ENCODE peak calls at places on chromosomes 3 and 15, in five cellular contexts. V is A549; Z is adrenal gland; C is CD8-positive, alpha-beta T cell; U is uterus. P is an unnamed sample. For H3K4me1 and H3K9me3, the result is how much of the 10 kb centered on the place peaks cover.

GRCh38 chr15:75928680-75929608 is 25.3 kb downstream of the FBXO22 start:
- DNase-seq in V (peak), Z (peak), C (no peak), U (no peak), P (no peak)

GRCh38 chr3:42735609-42736008 is 33.0 kb upstream of the HHATL start:
- DNase-seq in V (no peak), Z (no peak), C (no peak), U (no peak), P (no peak)

GRCh38 chr15:66765478-66766281 is 63.6 kb downstream of the SMAD6 start:
- DNase-seq in V (peak), Z (peak), C (no peak), U (no peak), P (peak)

GRCh38 chr15:78374436-78375393 is 34.6 kb downstream of the CRABP1 start:
- DNase-seq in V (peak), Z (no peak), C (no peak), U (no peak), P (no peak)

GRCh38 chr15:81880833-81881232 is 165.0 kb downstream of the MEX3B start:
- DNase-seq in V (no peak), Z (no peak), C (no peak), U (no peak), P (no peak)

GRCh38 chr15:67189326-67190051 is 65.0 kb downstream of the AAGAB start:
- DNase-seq in V (no peak), Z (no peak), C (peak), U (peak), P (peak)

GRCh38 chr15:90165659-90166489 is 35.3 kb upstream of the SEMA4B start:
- DNase-seq in V (peak), Z (peak), C (no peak), U (peak), P (peak)

GRCh38 chr3:185677146-185677829 is 91.2 kb downstream of the SENP2 start:
- DNase-seq in V (peak), Z (no peak), C (no peak), U (no peak), P (no peak)

GRCh38 chr3:36714343-36714742 is 50.0 kb downstream of the DCLK3 start:
- DNase-seq in V (no peak), Z (no peak), C (no peak), U (no peak), P (no peak)

GRCh38 chr15:62515696-62516395 is 350.8 kb upstream of the C2CD4B start:
- DNase-seq in V (no peak), Z (no peak), C (no peak), U (no peak), P (no peak)

GRCh38 chr3:52783211-52783555 is 5.8 kb downstream of the ITIH1 start:
- DNase-seq in V (no peak), Z (no peak), C (no peak), U (peak), P (no peak)

GRCh38 chr3:44173263-44173662 is 68.4 kb upstream of the TOPAZ1 start:
- DNase-seq in V (no peak), Z (no peak), C (no peak), U (no peak), P (no peak)

GRCh38 chr3:18195836-18196235 is 229.3 kb downstream of the SATB1 start:
- DNase-seq in V (no peak), Z (no peak), C (no peak), U (no peak), P (no peak)

GRCh38 chr15:57118013-57118799 is 199.8 kb downstream of the TCF12 start:
- DNase-seq in V (peak), Z (no peak), C (no peak), U (no peak), P (peak)
- H3K4me1 ChIP-seq in V (under half), Z (under half), C (under half), U (under half), P (half or more)

GRCh38 chr3:31815006-31815405 is 166.1 kb downstream of the OSBPL10 start:
- DNase-seq in V (no peak), Z (no peak), C (no peak), U (no peak), P (no peak)
- H3K9me3 ChIP-seq in V (under half), Z (under half), C (under half), U (under half), P (under half)

GRCh38 chr3:124813541-124813940 is 73.6 kb downstream of the ITGB5 start:
- DNase-seq in V (no peak), Z (no peak), C (no peak), U (no peak), P (no peak)
- H3K4me1 ChIP-seq in V (half or more), Z (under half), C (under half), U (under half), P (under half)

GRCh38 chr15:25054329-25054728 is 99.5 kb downstream of the SNRPN start:
- DNase-seq in V (no peak), Z (no peak), C (peak), U (no peak), P (no peak)
- H3K9me3 ChIP-seq in V (half or more), Z (under half), C (half or more), U (half or more), P (half or more)

GRCh38 chr3:183070892-183071291 is 28.4 kb downstream of the MCCC1 start:
- DNase-seq in V (no peak), Z (no peak), C (no peak), U (no peak), P (no peak)

GRCh38 chr3:183074881-183075280 is 24.4 kb downstream of the MCCC1 start:
- DNase-seq in V (no peak), Z (no peak), C (no peak), U (no peak), P (no peak)

GRCh38 chr3:183069086-183069485 is 30.2 kb downstream of the MCCC1 start:
- DNase-seq in V (no peak), Z (no peak), C (no peak), U (no peak), P (no peak)

DNA sequence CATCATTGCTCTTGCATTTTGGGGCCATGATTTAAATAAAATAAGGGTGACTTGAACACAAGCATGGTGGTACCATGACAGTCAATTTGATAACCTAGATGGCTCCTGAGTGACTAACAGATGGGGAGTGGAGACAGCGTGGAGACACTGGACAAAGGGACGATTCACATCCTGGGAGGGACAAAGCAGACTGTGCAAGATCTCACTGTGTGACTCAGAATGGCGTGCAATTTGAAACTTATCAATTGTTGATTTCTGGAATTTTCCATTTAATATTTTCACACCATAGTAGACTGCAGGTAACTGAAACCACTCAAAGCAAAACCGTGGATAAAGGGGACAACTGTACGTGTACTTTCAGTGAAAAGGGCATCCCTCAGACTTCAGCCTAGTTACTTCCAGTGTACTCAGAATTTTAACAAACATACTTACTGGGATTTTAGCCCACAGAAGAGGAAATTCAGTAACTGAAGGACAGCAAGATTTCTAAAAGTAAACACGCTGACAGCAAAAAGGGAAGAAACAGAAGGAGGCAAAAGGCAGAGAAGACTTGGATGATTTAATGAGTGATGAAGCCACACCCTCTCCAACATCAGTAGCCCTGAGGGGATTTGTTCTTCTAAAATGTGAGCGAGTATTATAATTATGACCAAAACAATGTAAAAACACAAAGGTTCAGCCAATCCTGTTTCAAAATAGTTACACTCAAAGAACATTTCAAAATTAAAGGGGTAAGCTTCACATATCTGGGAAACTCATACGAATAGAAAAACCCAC is 25.3 kb downstream of the MCCC1 start:
- DNase-seq in V (no peak), Z (no peak), C (no peak), U (no peak), P (peak)
- H3K4me1 ChIP-seq in V (under half), Z (under half), C (under half), U (under half), P (under half)

GRCh38 chr3:9324944-9325343 is 37.9 kb upstream of the THUMPD3 start:
- DNase-seq in V (no peak), Z (no peak), C (no peak), U (no peak), P (no peak)

GRCh38 chr3:9327578-9327977 is 35.3 kb upstream of the THUMPD3 start:
- DNase-seq in V (no peak), Z (no peak), C (no peak), U (no peak), P (no peak)

DNA sequence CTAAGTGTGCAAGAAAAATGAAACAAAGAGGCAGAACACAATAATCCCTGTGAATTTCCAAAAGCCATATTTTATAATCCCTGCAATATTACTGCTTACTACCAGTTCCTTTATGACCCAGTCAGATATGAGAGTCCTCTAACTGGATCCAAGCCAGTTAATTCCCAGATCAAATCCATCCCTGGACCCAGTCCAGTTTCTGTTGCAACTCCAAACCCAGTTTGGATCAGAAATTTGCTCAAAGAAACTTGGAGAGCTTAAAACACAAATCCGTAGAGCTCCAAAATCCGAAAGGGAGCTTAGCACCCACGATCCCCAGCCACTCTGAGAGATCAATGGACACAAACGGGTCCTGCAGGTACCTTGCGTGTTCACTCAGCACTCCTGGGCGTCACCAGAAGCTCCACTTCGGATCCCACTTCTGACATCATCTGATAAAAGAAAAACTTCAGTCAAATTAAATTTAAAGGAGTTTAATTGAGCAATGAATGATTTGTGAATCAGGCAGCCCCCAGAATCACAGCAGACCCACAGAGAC is 32.6 kb upstream of the THUMPD3 start:
- DNase-seq in V (no peak), Z (no peak), C (no peak), U (peak), P (no peak)
- H3K9me3 ChIP-seq in V (under half), Z (under half), C (under half), U (under half), P (under half)

GRCh38 chr3:16898595-16899395 is 14.0 kb downstream of the PLCL2 start:
- DNase-seq in V (no peak), Z (no peak), C (no peak), U (no peak), P (no peak)

GRCh38 chr3:16897254-16897926 is 12.6 kb downstream of the PLCL2 start:
- DNase-seq in V (peak), Z (peak), C (no peak), U (no peak), P (no peak)

GRCh38 chr3:16899919-16900318 is 15.2 kb downstream of the PLCL2 start:
- DNase-seq in V (no peak), Z (no peak), C (no peak), U (no peak), P (no peak)

GRCh38 chr3:16896820-16897219 is 12.1 kb downstream of the PLCL2 start:
- DNase-seq in V (no peak), Z (no peak), C (no peak), U (no peak), P (no peak)

GRCh38 chr3:16896094-16896627 is 11.4 kb downstream of the PLCL2 start:
- DNase-seq in V (no peak), Z (no peak), C (no peak), U (no peak), P (no peak)
- H3K4me1 ChIP-seq in V (under half), Z (half or more), C (half or more), U (under half), P (under half)

P was measured in SJSA1.